ENCODE peak calls at places on chromosomes 16 and 17, in four cellular contexts. N is PC-3, E is IMR-90, S is GM23338. L is an unnamed sample.

GRCh38 chr16:24609417-24609739 is 70.0 kb downstream of the RBBP6 start:
- DNase-seq in N (no peak), E (no peak), S (no peak), L (no peak)

GRCh38 chr17:32871736-32872135 is 5.2 kb downstream of the MYO1D start:
- DNase-seq in N (no peak), E (no peak), S (no peak), L (no peak)

GRCh38 chr16:79658301-79659001 is 57.9 kb upstream of the MAF start:
- DNase-seq in N (peak), E (peak), S (no peak), L (peak)

GRCh38 chr17:15463363-15463762 is 4.1 kb downstream of the CDRT4 start:
- DNase-seq in N (peak), E (peak), S (peak), L (peak)

GRCh38 chr16:59296888-59297287 is 562.8 kb upstream of the GOT2 start:
- DNase-seq in N (no peak), E (no peak), S (peak), L (no peak)

GRCh38 chr17:43909537-43910231 is 2.3 kb upstream of the MPP2 start:
- DNase-seq in N (no peak), E (no peak), S (no peak), L (no peak)

GRCh38 chr17:73492802-73493139 is 151.5 kb downstream of the SDK2 start:
- DNase-seq in N (no peak), E (no peak), S (peak), L (no peak)

GRCh38 chr17:44198721-44199552 is 747 bp downstream of the ATXN7L3 start:
- DNase-seq in N (peak), E (peak), S (peak), L (peak)

GRCh38 chr16:85399583-85400284 is 213.4 kb upstream of the GSE1 start:
- DNase-seq in N (no peak), E (no peak), S (no peak), L (no peak)

GRCh38 chr17:51257150-51258081 is 2.4 kb downstream of the MBTD1 start:
- DNase-seq in N (peak), E (no peak), S (no peak), L (no peak)

DNA sequence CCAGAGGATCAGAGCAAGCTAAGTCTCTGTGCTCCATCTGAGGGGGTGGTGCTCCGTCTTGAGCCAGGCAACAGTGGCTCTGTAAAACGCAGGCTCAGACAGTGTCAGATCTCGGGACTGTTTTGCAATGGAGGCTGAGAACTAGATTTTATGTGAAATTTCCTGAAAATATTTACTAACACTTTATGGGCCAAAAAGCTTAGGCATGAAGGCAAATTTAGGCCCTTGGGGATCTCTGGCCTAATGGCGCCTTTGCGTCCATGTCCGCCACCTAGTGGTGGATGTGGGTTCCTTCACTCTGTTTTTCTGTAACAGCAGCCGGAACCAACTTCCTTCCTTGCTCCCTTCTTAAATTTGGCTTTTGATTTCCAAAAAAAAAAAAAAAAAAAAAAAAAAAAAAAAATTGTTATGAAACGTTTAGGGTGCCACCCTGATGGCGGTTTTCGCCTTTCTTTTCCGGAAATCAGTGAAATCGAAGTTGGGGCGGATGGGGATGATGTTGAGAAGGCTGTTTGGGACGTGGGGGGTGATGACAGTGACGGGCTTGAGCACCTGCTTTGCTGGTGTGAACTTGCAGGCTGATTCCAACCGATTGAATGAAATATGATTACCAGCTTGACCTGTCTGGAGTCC is 14.0 kb upstream of the ELAC2 start:
- DNase-seq in N (peak), E (peak), S (peak), L (peak)
- H2AFZ ChIP-seq in N (peak), E (peak), S (peak), L (no peak)

GRCh38 chr17:58136669-58137279 is 11.4 kb upstream of the OR4D1 start:
- DNase-seq in N (peak), E (no peak), S (peak), L (peak)
- TF ChIP-seq CTCF in N (peak), E (peak), S (peak), L (peak)

GRCh38 chr16:22207715-22208360 is 1.8 kb downstream of the EEF2K start:
- DNase-seq in N (no peak), E (no peak), S (no peak), L (no peak)

GRCh38 chr16:22206013-22206846 is at the start of gene EEF2K:
- DNase-seq in N (peak), E (peak), S (peak), L (peak)

GRCh38 chr16:22204091-22204655 is 1.9 kb upstream of the EEF2K start:
- DNase-seq in N (no peak), E (no peak), S (no peak), L (no peak)

GRCh38 chr16:22206847-22207714 is 1.0 kb downstream of the EEF2K start:
- DNase-seq in N (peak), E (peak), S (peak), L (peak)

DNA sequence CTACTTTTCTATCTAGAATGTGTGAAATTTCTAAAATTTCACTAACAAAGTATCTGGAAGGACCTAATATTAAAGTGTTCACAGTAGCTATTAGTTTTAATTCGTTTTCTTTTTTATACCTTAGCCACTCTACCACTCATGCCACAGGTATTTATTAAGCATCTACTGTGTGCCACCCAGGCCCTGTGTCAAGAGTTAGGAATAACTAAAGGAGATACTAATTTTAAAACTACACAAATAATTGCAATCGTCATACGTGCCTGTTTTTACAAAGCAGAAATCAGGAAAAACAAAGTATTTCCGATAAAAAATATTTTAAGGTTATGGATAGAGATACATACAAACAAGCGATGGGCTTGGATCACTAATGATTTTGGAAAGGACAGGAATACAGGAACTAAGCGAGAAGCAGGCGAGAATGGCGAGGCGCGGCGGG is 483 bp upstream of the EEF2K start:
- DNase-seq in N (no peak), E (no peak), S (no peak), L (no peak)
- H2AFZ ChIP-seq in N (peak), E (peak), S (no peak), L (peak)

GRCh38 chr17:49585422-49586027 is 9.9 kb downstream of the NXPH3 start:
- DNase-seq in N (peak), E (no peak), S (peak), L (no peak)
- TF ChIP-seq CTCF in N (peak), E (peak), S (peak), L (no peak)

DNA sequence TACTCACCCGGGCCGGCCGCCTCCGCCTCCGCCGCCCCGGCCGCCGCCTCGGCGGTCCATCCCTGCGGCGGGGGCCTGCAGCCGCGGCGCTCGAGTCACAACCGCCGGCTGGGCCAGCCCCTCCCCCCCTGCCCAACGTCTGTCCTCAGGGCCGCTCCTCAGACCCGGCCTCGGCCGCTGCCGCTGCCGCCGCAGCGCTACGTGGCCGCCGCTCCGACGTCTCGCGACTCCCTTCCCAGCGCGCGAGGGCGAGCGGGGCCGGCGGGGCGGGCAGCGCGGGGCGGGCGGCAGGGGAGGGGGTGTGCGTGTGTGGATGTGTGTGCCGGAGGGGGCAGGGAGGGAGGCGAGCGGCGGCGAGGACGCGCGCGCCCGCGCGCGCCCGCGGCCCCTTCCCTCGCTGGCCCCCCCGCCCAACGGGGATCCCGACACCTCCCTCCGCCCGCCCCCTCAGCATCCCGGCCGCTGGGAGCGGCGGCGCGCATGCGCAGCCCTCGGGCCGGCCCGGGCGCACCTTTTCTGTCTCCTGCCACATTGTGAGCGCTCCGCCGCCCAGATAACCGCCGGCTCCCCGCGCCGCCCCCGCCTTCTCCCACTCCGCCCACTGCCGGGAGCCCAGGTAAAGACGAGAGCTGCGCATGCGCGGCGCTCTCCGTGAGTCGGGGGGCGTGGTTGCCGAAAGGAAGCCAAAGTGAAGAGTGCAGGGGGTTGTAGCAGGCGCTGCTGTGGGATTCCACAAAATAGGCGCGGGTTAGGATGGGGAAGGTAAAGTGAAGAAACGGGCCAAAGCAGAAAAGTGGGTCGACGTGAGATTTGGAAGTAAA is at the start of gene ZNF652:
- DNase-seq in N (peak), E (peak), S (peak), L (peak)
- H2AFZ ChIP-seq in N (peak), E (peak), S (peak), L (peak)